ENCODE peak calls at places on chromosomes 7 and 10, in six cellular contexts. One of them, this sample, is unnamed.

GRCh38 chr10:49594594-49594993 is 15.5 kb upstream of the SLC18A3 start:
- DNase-seq in activated gamma-delta T cell treated with anti-CD3 and anti-CD28 coated beads, Interleukin-2, amount 50 U/mL, for 16 hours: no peak
- DNase-seq in B cell: peak; percentile 31
- DNase-seq in GM12865: peak; percentile 40
- DNase-seq in nephron progenitor cell: peak; percentile 66
- DNase-seq in iPS-NIHi11: peak; percentile 81
- DNase-seq in this sample: peak; percentile 69

GRCh38 chr7:33722383-33723096 is 182.8 kb upstream of the BMPER start:
- DNase-seq in iPS-NIHi11: peak; percentile 41
- DNase-seq in GM12865: no peak
- DNase-seq in B cell: no peak
- DNase-seq in activated gamma-delta T cell treated with anti-CD3 and anti-CD28 coated beads, Interleukin-2, amount 50 U/mL, for 16 hours: no peak
- DNase-seq in nephron progenitor cell: peak; percentile 59
- DNase-seq in this sample: peak; percentile 47

GRCh38 chr7:79471283-79471682 is 17.8 kb upstream of the MAGI2 start:
- DNase-seq in iPS-NIHi11: no peak
- DNase-seq in B cell: no peak
- DNase-seq in nephron progenitor cell: no peak
- DNase-seq in activated gamma-delta T cell treated with anti-CD3 and anti-CD28 coated beads, Interleukin-2, amount 50 U/mL, for 16 hours: no peak
- DNase-seq in GM12865: no peak
- DNase-seq in this sample: no peak

GRCh38 chr7:2260820-2261219 is 18.8 kb downstream of the NUDT1 start:
- DNase-seq in iPS-NIHi11: no peak
- DNase-seq in GM12865: peak; percentile 24
- DNase-seq in activated gamma-delta T cell treated with anti-CD3 and anti-CD28 coated beads, Interleukin-2, amount 50 U/mL, for 16 hours: no peak
- DNase-seq in nephron progenitor cell: no peak
- DNase-seq in B cell: no peak
- DNase-seq in this sample: no peak

GRCh38 chr7:129785457-129786178 is 167.1 kb downstream of the UBE2H start:
- DNase-seq in nephron progenitor cell: peak; percentile 51
- DNase-seq in iPS-NIHi11: no peak
- DNase-seq in activated gamma-delta T cell treated with anti-CD3 and anti-CD28 coated beads, Interleukin-2, amount 50 U/mL, for 16 hours: no peak
- DNase-seq in B cell: peak; percentile 49
- DNase-seq in GM12865: no peak
- DNase-seq in this sample: peak; percentile 62

GRCh38 chr7:30595461-30596042 is 874 bp downstream of the GARS1 start:
- DNase-seq in GM12865: no peak
- DNase-seq in iPS-NIHi11: no peak
- DNase-seq in nephron progenitor cell: no peak
- DNase-seq in B cell: no peak
- DNase-seq in activated gamma-delta T cell treated with anti-CD3 and anti-CD28 coated beads, Interleukin-2, amount 50 U/mL, for 16 hours: no peak
- DNase-seq in this sample: no peak

GRCh38 chr7:40530292-40530691 is 395.5 kb downstream of the SUGCT start:
- DNase-seq in GM12865: no peak
- DNase-seq in iPS-NIHi11: no peak
- DNase-seq in activated gamma-delta T cell treated with anti-CD3 and anti-CD28 coated beads, Interleukin-2, amount 50 U/mL, for 16 hours: no peak
- DNase-seq in B cell: no peak
- DNase-seq in nephron progenitor cell: no peak
- DNase-seq in this sample: no peak

GRCh38 chr10:49667991-49668390 is 11.5 kb upstream of the C10orf53 start:
- DNase-seq in nephron progenitor cell: no peak
- DNase-seq in B cell: no peak
- DNase-seq in activated gamma-delta T cell treated with anti-CD3 and anti-CD28 coated beads, Interleukin-2, amount 50 U/mL, for 16 hours: no peak
- DNase-seq in iPS-NIHi11: no peak
- DNase-seq in GM12865: no peak
- DNase-seq in this sample: no peak

GRCh38 chr7:115868369-115868768 is 162.2 kb downstream of the TFEC start:
- DNase-seq in nephron progenitor cell: no peak
- DNase-seq in GM12865: no peak
- DNase-seq in B cell: no peak
- DNase-seq in activated gamma-delta T cell treated with anti-CD3 and anti-CD28 coated beads, Interleukin-2, amount 50 U/mL, for 16 hours: no peak
- DNase-seq in iPS-NIHi11: peak; percentile 17
- DNase-seq in this sample: no peak

GRCh38 chr7:65269150-65269856 is 104.4 kb upstream of the ZNF92 start:
- DNase-seq in GM12865: peak; percentile 84
- DNase-seq in iPS-NIHi11: peak; percentile 96
- DNase-seq in activated gamma-delta T cell treated with anti-CD3 and anti-CD28 coated beads, Interleukin-2, amount 50 U/mL, for 16 hours: no peak
- DNase-seq in nephron progenitor cell: peak; percentile 96
- DNase-seq in B cell: peak; percentile 51
- DNase-seq in this sample: peak; percentile 96

GRCh38 chr10:112613620-112614019 is 166.6 kb downstream of the VTI1A start:
- DNase-seq in activated gamma-delta T cell treated with anti-CD3 and anti-CD28 coated beads, Interleukin-2, amount 50 U/mL, for 16 hours: no peak
- DNase-seq in nephron progenitor cell: no peak
- DNase-seq in GM12865: no peak
- DNase-seq in iPS-NIHi11: no peak
- DNase-seq in B cell: no peak
- DNase-seq in this sample: no peak

GRCh38 chr7:130649004-130649790 is 19.4 kb downstream of the COPG2 start:
- DNase-seq in iPS-NIHi11: no peak
- DNase-seq in nephron progenitor cell: no peak
- DNase-seq in activated gamma-delta T cell treated with anti-CD3 and anti-CD28 coated beads, Interleukin-2, amount 50 U/mL, for 16 hours: no peak
- DNase-seq in GM12865: peak; percentile 64
- DNase-seq in B cell: no peak
- DNase-seq in this sample: no peak

GRCh38 chr10:35884657-35885071 is 242.6 kb upstream of the FZD8 start:
- DNase-seq in iPS-NIHi11: peak; percentile 23
- DNase-seq in activated gamma-delta T cell treated with anti-CD3 and anti-CD28 coated beads, Interleukin-2, amount 50 U/mL, for 16 hours: no peak
- DNase-seq in nephron progenitor cell: no peak
- DNase-seq in GM12865: no peak
- DNase-seq in B cell: no peak
- DNase-seq in this sample: no peak

GRCh38 chr7:66748127-66748511 is 7.6 kb downstream of the RABGEF1 start:
- DNase-seq in iPS-NIHi11: no peak
- DNase-seq in nephron progenitor cell: no peak
- DNase-seq in GM12865: no peak
- DNase-seq in B cell: no peak
- DNase-seq in activated gamma-delta T cell treated with anti-CD3 and anti-CD28 coated beads, Interleukin-2, amount 50 U/mL, for 16 hours: no peak
- DNase-seq in this sample: no peak

GRCh38 chr10:88473989-88474883 is 108.9 kb downstream of the RNLS start:
- DNase-seq in activated gamma-delta T cell treated with anti-CD3 and anti-CD28 coated beads, Interleukin-2, amount 50 U/mL, for 16 hours: no peak
- DNase-seq in iPS-NIHi11: no peak
- DNase-seq in GM12865: no peak
- DNase-seq in B cell: no peak
- DNase-seq in nephron progenitor cell: no peak
- DNase-seq in this sample: no peak

GRCh38 chr10:45550903-45551302 is 121.7 kb downstream of the ZFAND4 start:
- DNase-seq in B cell: no peak
- DNase-seq in iPS-NIHi11: no peak
- DNase-seq in nephron progenitor cell: no peak
- DNase-seq in activated gamma-delta T cell treated with anti-CD3 and anti-CD28 coated beads, Interleukin-2, amount 50 U/mL, for 16 hours: no peak
- DNase-seq in GM12865: no peak
- DNase-seq in this sample: no peak

GRCh38 chr10:79282388-79282787 is 64.9 kb upstream of the PPIF start:
- DNase-seq in nephron progenitor cell: peak; percentile 14
- DNase-seq in B cell: no peak
- DNase-seq in activated gamma-delta T cell treated with anti-CD3 and anti-CD28 coated beads, Interleukin-2, amount 50 U/mL, for 16 hours: no peak
- DNase-seq in GM12865: no peak
- DNase-seq in iPS-NIHi11: no peak
- DNase-seq in this sample: peak; percentile 44

GRCh38 chr7:3574386-3574785 is 273.3 kb downstream of the SDK1 start:
- DNase-seq in B cell: no peak
- DNase-seq in iPS-NIHi11: no peak
- DNase-seq in nephron progenitor cell: no peak
- DNase-seq in activated gamma-delta T cell treated with anti-CD3 and anti-CD28 coated beads, Interleukin-2, amount 50 U/mL, for 16 hours: no peak
- DNase-seq in GM12865: no peak
- DNase-seq in this sample: no peak

GRCh38 chr10:105150486-105150885 is 509.4 kb downstream of the SORCS3 start:
- DNase-seq in activated gamma-delta T cell treated with anti-CD3 and anti-CD28 coated beads, Interleukin-2, amount 50 U/mL, for 16 hours: no peak
- DNase-seq in GM12865: no peak
- DNase-seq in nephron progenitor cell: no peak
- DNase-seq in B cell: no peak
- DNase-seq in iPS-NIHi11: no peak
- DNase-seq in this sample: no peak

GRCh38 chr10:112122827-112123226 is 60.7 kb downstream of the GPAM start:
- DNase-seq in iPS-NIHi11: no peak
- DNase-seq in B cell: no peak
- DNase-seq in GM12865: no peak
- DNase-seq in nephron progenitor cell: no peak
- DNase-seq in activated gamma-delta T cell treated with anti-CD3 and anti-CD28 coated beads, Interleukin-2, amount 50 U/mL, for 16 hours: no peak
- DNase-seq in this sample: no peak

GRCh38 chr7:46542076-46542475 is 621.0 kb upstream of the IGFBP3 start:
- DNase-seq in B cell: no peak
- DNase-seq in GM12865: no peak
- DNase-seq in activated gamma-delta T cell treated with anti-CD3 and anti-CD28 coated beads, Interleukin-2, amount 50 U/mL, for 16 hours: no peak
- DNase-seq in iPS-NIHi11: no peak
- DNase-seq in nephron progenitor cell: no peak
- DNase-seq in this sample: no peak

GRCh38 chr10:9957352-9957751 is 1060.3 kb upstream of the CELF2 start:
- DNase-seq in nephron progenitor cell: no peak
- DNase-seq in GM12865: no peak
- DNase-seq in B cell: no peak
- DNase-seq in iPS-NIHi11: no peak
- DNase-seq in activated gamma-delta T cell treated with anti-CD3 and anti-CD28 coated beads, Interleukin-2, amount 50 U/mL, for 16 hours: no peak
- DNase-seq in this sample: no peak

GRCh38 chr10:111247781-111248389 is 171.1 kb downstream of the ADRA2A start:
- DNase-seq in B cell: no peak
- DNase-seq in activated gamma-delta T cell treated with anti-CD3 and anti-CD28 coated beads, Interleukin-2, amount 50 U/mL, for 16 hours: no peak
- DNase-seq in GM12865: no peak
- DNase-seq in nephron progenitor cell: no peak
- DNase-seq in iPS-NIHi11: no peak
- DNase-seq in this sample: no peak

GRCh38 chr7:99504603-99505323 is at the start of gene ZKSCAN5:
- DNase-seq in activated gamma-delta T cell treated with anti-CD3 and anti-CD28 coated beads, Interleukin-2, amount 50 U/mL, for 16 hours: peak; percentile 96
- DNase-seq in GM12865: peak; percentile 97
- DNase-seq in iPS-NIHi11: peak; percentile 93
- DNase-seq in B cell: peak; percentile 96
- DNase-seq in nephron progenitor cell: peak; percentile 99
- DNase-seq in this sample: peak; percentile 97

GRCh38 chr10:42753126-42753506 is 29.5 kb upstream of the BMS1 start:
- DNase-seq in nephron progenitor cell: peak; percentile 87
- DNase-seq in GM12865: peak; percentile 22
- DNase-seq in B cell: peak; percentile 59
- DNase-seq in iPS-NIHi11: peak; percentile 88
- DNase-seq in activated gamma-delta T cell treated with anti-CD3 and anti-CD28 coated beads, Interleukin-2, amount 50 U/mL, for 16 hours: peak; percentile 39
- DNase-seq in this sample: peak; percentile 93

GRCh38 chr7:151304856-151305255 is 36.8 kb upstream of the NUB1 start:
- DNase-seq in B cell: no peak
- DNase-seq in nephron progenitor cell: no peak
- DNase-seq in iPS-NIHi11: peak; percentile 69
- DNase-seq in activated gamma-delta T cell treated with anti-CD3 and anti-CD28 coated beads, Interleukin-2, amount 50 U/mL, for 16 hours: no peak
- DNase-seq in GM12865: no peak
- DNase-seq in this sample: no peak

GRCh38 chr10:12491491-12491890 is 142.1 kb downstream of the CAMK1D start:
- DNase-seq in activated gamma-delta T cell treated with anti-CD3 and anti-CD28 coated beads, Interleukin-2, amount 50 U/mL, for 16 hours: no peak
- DNase-seq in GM12865: no peak
- DNase-seq in nephron progenitor cell: no peak
- DNase-seq in B cell: no peak
- DNase-seq in iPS-NIHi11: no peak
- DNase-seq in this sample: no peak

GRCh38 chr7:76281006-76281705 is 21.3 kb upstream of the HSPB1 start:
- DNase-seq in nephron progenitor cell: peak; percentile 59
- DNase-seq in iPS-NIHi11: no peak
- DNase-seq in B cell: peak; percentile 56
- DNase-seq in GM12865: no peak
- DNase-seq in activated gamma-delta T cell treated with anti-CD3 and anti-CD28 coated beads, Interleukin-2, amount 50 U/mL, for 16 hours: no peak
- DNase-seq in this sample: no peak

GRCh38 chr7:28410628-28411578 is 1.4 kb upstream of the CREB5 start:
- DNase-seq in activated gamma-delta T cell treated with anti-CD3 and anti-CD28 coated beads, Interleukin-2, amount 50 U/mL, for 16 hours: no peak
- DNase-seq in iPS-NIHi11: peak; percentile 25
- DNase-seq in B cell: peak; percentile 51
- DNase-seq in nephron progenitor cell: peak; percentile 80
- DNase-seq in GM12865: peak; percentile 48
- DNase-seq in this sample: peak; percentile 85

GRCh38 chr7:77538186-77538907 is 1.3 kb downstream of the PTPN12 start:
- DNase-seq in iPS-NIHi11: peak; percentile 74
- DNase-seq in GM12865: peak; percentile 41
- DNase-seq in B cell: peak; percentile 37
- DNase-seq in nephron progenitor cell: peak; percentile 64
- DNase-seq in activated gamma-delta T cell treated with anti-CD3 and anti-CD28 coated beads, Interleukin-2, amount 50 U/mL, for 16 hours: no peak
- DNase-seq in this sample: peak; percentile 74